ENCODE peak calls at places on chromosomes 3 and 15, in four cellular contexts. B is HL-60, E is K562, C is GM12878. A is an unnamed sample.

GRCh38 chr15:57582080-57582479 is 9.6 kb upstream of the MYZAP start:
- DNase-seq in B (no peak), E (no peak), C (no peak), A (no peak)

GRCh38 chr3:50418845-50419244 is 59.5 kb upstream of the TMEM115 start:
- DNase-seq in B (peak; percentile 36), E (peak; percentile 51), C (no peak), A (no peak)

GRCh38 chr3:144968951-144969350 is 997.3 kb downstream of the DIPK2A start:
- DNase-seq in B (no peak), E (no peak), C (no peak), A (no peak)

GRCh38 chr15:91465086-91465485 is 365.0 kb downstream of the SV2B start:
- DNase-seq in B (no peak), E (no peak), C (no peak), A (no peak)

GRCh38 chr3:17894434-17895060 is 152.1 kb upstream of the TBC1D5 start:
- DNase-seq in B (peak; percentile 76), E (peak; percentile 17), C (no peak), A (no peak)

GRCh38 chr15:23869391-23869790 is 182.3 kb upstream of the NDN start:
- DNase-seq in B (no peak), E (peak; percentile 58), C (no peak), A (no peak)

GRCh38 chr3:43503067-43503728 is 118.6 kb downstream of the ANO10 start:
- DNase-seq in B (no peak), E (no peak), C (no peak), A (no peak)

GRCh38 chr3:25246921-25247320 is 181.1 kb upstream of the RARB start:
- DNase-seq in B (no peak), E (no peak), C (no peak), A (no peak)

GRCh38 chr3:10955694-10956453 is 36.7 kb upstream of the SLC6A1 start:
- DNase-seq in B (no peak), E (no peak), C (no peak), A (no peak)

GRCh38 chr15:63109498-63110290 is 12.0 kb upstream of the LACTB start:
- DNase-seq in B (no peak), E (peak; percentile 94), C (no peak), A (no peak)

GRCh38 chr3:150293401-150294001 is 114.6 kb upstream of the TSC22D2 start:
- DNase-seq in B (no peak), E (no peak), C (no peak), A (no peak)

GRCh38 chr15:50636146-50636545 is 50.5 kb downstream of the TRPM7 start:
- DNase-seq in B (no peak), E (no peak), C (no peak), A (no peak)

GRCh38 chr15:65020419-65020818 is 9.0 kb downstream of the MTFMT start:
- DNase-seq in B (no peak), E (no peak), C (no peak), A (no peak)

GRCh38 chr3:71694358-71694999 is 30.7 kb downstream of the EIF4E3 start:
- DNase-seq in B (no peak), E (no peak), C (no peak), A (no peak)

DNA sequence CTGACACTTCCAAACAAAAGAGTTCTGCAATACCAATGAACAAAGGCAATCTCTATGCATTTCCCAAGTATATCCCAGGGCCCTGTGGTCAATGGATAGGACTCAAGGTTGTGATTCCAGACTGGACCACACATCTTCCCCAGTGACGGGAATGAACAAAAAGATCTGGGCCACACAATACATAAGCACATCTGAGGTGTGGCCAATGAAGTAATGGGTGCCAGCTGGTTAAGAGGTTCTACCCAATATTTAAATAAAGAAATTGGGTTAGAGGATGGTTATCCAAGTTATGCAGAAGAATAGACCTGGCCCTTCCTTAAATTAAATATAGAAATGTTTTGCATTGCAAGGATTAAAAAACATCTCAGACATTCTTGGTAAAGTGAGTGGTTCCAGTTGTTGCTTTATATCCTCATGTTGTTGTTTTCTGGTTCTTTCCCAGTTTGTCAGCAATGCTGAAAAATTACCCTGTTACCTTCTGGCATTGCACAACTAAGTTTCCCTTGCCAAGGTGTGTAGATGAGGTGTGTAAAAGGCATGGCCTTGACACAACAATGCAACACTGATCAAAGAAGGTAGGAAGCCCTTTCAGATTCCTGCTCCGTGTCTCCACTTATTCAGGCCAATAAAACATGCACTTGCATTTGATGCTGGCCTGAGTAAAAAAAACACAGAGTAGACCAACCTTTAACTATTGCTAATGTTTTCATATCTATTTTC is 86.5 kb downstream of the PRICKLE2 start:
- DNase-seq in B (no peak), E (no peak), C (no peak), A (no peak)
- TF ChIP-seq SPI1 in B (no peak), E (no peak), C (no peak), A (no peak)

DNA sequence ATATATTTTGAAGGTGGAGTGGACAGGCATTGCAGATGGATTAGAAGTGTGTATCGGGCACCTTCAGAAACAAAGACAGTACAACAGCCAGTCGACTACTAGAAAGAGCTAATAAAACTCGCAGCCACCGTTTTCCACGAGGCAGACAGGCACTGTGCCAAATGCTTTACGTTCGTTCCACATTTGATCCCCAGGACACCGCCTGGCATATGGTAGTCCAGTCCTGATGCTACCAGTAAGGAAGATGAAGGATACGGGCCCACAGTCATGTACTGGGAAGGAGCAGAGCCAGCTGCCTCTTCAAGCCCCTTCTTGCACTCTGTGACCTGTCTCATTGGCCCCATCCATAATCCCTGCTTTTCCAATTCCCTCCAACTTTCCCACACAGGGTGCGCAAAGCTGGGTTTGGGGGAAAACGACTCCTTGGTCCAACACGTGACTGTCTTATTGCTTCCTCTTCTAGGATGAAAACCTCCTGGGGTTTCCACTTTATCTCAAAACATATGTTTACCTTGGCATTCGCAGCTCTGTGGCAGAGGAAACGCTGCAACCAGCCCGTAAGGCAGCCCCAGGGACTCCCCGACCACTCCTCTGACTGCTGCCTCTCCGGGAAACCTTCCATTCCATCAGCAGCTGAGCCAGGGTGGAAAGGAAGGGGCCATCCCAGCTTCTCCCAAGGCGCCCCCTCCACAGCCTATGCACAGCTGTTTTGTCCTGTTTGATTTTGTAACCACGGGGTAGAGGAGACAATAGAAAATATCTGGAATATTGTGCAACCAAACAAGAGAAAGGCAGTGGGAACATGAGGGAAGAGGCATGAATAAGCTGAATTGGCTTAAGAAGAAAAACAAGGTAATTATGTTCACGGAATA is 107.4 kb downstream of the ADAMTS17 start:
- DNase-seq in B (no peak), E (no peak), C (no peak), A (no peak)
- TF ChIP-seq SPI1 in B (no peak), E (no peak), C (no peak), A (no peak)

GRCh38 chr15:73143763-73144155 is 91.5 kb downstream of the NEO1 start:
- DNase-seq in B (no peak), E (no peak), C (no peak), A (no peak)

GRCh38 chr15:73142802-73143762 is 90.8 kb downstream of the NEO1 start:
- DNase-seq in B (no peak), E (no peak), C (peak; percentile 19), A (no peak)

GRCh38 chr15:73150831-73151230 is 98.6 kb downstream of the NEO1 start:
- DNase-seq in B (no peak), E (no peak), C (no peak), A (no peak)

GRCh38 chr15:73141216-73141900 is 89.1 kb downstream of the NEO1 start:
- DNase-seq in B (no peak), E (no peak), C (no peak), A (no peak)

GRCh38 chr15:73146419-73146818 is 94.2 kb downstream of the NEO1 start:
- DNase-seq in B (no peak), E (no peak), C (no peak), A (no peak)
- TF ChIP-seq SPI1 in B (no peak), E (no peak), C (no peak), A (no peak)

DNA sequence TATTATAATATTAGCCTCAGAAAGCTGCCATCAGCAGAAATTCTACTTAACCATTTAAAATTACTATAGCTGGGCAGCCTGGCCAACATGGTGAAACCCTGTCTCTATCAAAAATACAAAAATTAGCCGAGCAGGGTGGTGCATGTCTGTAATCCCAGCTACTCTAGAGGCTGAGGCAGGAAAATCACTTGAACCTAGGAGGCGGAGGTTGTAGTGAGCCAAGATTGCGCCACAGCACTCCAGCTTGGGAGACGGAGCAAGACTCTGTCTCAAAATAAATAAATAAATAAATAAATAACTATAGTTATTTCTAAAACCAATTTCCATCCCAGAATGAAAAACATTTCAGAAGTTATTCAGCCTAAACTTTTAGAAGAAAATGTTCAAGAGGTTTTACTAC is 25.1 kb downstream of the LRRFIP2 start:
- DNase-seq in B (no peak), E (no peak), C (no peak), A (no peak)
- TF ChIP-seq SPI1 in B (no peak), E (no peak), C (no peak), A (no peak)

GRCh38 chr15:74253276-74253921 is 17.3 kb downstream of the CCDC33 start:
- DNase-seq in B (no peak), E (no peak), C (no peak), A (no peak)

GRCh38 chr15:74251187-74251811 is 15.2 kb downstream of the CCDC33 start:
- DNase-seq in B (no peak), E (no peak), C (no peak), A (no peak)

GRCh38 chr15:74257623-74258022 is 21.5 kb downstream of the CCDC33 start:
- DNase-seq in B (no peak), E (no peak), C (no peak), A (no peak)

GRCh38 chr15:74257105-74257504 is 21.0 kb downstream of the CCDC33 start:
- DNase-seq in B (no peak), E (no peak), C (no peak), A (no peak)

GRCh38 chr15:74252291-74253080 is 16.4 kb downstream of the CCDC33 start:
- DNase-seq in B (no peak), E (no peak), C (no peak), A (no peak)
- TF ChIP-seq SPI1 in B (no peak), E (no peak), C (no peak), A (no peak)

DNA sequence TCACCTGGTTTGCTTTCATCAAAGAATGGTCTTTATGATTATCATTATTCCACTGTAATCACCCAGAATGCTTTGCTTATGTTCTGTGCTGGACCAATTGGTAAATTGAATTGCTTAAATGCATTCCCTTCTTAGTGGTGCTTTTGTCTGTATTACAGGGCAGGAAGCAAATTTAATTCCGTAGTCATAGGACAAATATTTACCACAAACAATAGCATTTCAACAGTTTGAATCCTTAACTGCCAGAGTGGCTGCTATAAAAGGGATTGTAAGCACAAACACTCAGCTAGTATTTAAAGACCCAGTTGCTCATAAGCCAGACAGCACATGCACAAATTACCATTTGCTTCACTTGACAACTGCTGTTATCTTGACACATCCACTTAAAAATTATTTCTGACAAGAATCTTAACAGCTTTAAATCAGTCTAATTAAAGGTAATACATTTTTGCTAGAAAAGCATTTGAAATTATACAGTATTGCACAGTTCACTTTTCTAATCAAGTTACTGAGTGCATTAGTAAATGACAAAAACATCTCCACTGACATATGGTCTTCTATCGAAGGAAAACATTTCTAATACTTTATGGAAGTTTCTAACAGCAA is 490.2 kb upstream of the ADAMTS9 start:
- DNase-seq in B (no peak), E (no peak), C (no peak), A (no peak)
- TF ChIP-seq SPI1 in B (no peak), E (no peak), C (no peak), A (no peak)